ENCODE peak calls at places on chromosomes 7 and 10, in nine cellular contexts. W is osteocyte; J is activated CD4-positive, alpha-beta T cell treated with anti-CD3 and anti-CD28 coated beads for 1 hour; X is activated naive CD4-positive, alpha-beta T cell treated with Interleukin-2 at 50 U/mL for 16 hours; Z is stimulated activated CD4-positive, alpha-beta T cell treated with anti-CD3 and anti-CD28 coated beads, TNF-alpha, amount 100 ng/mL, for 1 hour; Q is NCI-H774; L is neural crest cell; M is brain microvascular endothelial cell; T is activated CD8-positive, alpha-beta memory T cell treated with anti-CD3 and anti-CD28 coated beads, Interleukin-2, amount 50 U/mL, for 48 hours. B is an unnamed sample.
A peak's percentile ranks its signal among the peaks of the same experiment; 100 is the strongest.

GRCh38 chr7:101538596-101539459 is 90.3 kb downstream of the MYL10 start:
- DNase-seq in W (peak; percentile 91), J (peak; percentile 31), X (peak; percentile 53), Z (peak; percentile 13), Q (peak; percentile 5), L (peak; percentile 81), M (peak; percentile 40), T (peak; percentile 93), B (peak; percentile 34)

GRCh38 chr7:100673942-100674431 is 447 bp downstream of the GNB2 start:
- DNase-seq in W (no peak), J (no peak), X (peak; percentile 45), Z (no peak), Q (peak; percentile 49), L (no peak), M (no peak), T (no peak), B (no peak)

GRCh38 chr7:47088329-47089067 is 493.4 kb downstream of the TNS3 start:
- DNase-seq in W (no peak), J (no peak), X (no peak), Z (no peak), Q (peak; percentile 17), L (peak; percentile 53), M (peak; percentile 63), T (peak; percentile 54), B (peak; percentile 65)

GRCh38 chr7:93948873-93949272 is 27.3 kb downstream of the GNG11 start:
- DNase-seq in W (no peak), J (no peak), X (no peak), Z (no peak), Q (no peak), L (no peak), M (no peak), T (no peak), B (no peak)

GRCh38 chr7:149071641-149072437 is 18.7 kb downstream of the ZNF786 start:
- DNase-seq in W (no peak), J (peak; percentile 33), X (peak; percentile 62), Z (peak; percentile 13), Q (no peak), L (peak; percentile 18), M (no peak), T (peak; percentile 71), B (no peak)

GRCh38 chr10:110500515-110500905 is 2.8 kb downstream of the DUSP5 start:
- DNase-seq in W (no peak), J (no peak), X (no peak), Z (no peak), Q (no peak), L (no peak), M (peak; percentile 76), T (no peak), B (peak; percentile 76)

GRCh38 chr10:79285315-79286185 is 61.7 kb upstream of the PPIF start:
- DNase-seq in W (no peak), J (no peak), X (peak; percentile 53), Z (no peak), Q (no peak), L (no peak), M (no peak), T (peak; percentile 72), B (no peak)

GRCh38 chr10:17115683-17116082 is 13.9 kb downstream of the CUBN start:
- DNase-seq in W (no peak), J (no peak), X (no peak), Z (no peak), Q (no peak), L (no peak), M (peak; percentile 44), T (no peak), B (no peak)

GRCh38 chr7:156656598-156656997 is 16.0 kb downstream of the RNF32 start:
- DNase-seq in W (no peak), J (no peak), X (no peak), Z (no peak), Q (no peak), L (no peak), M (no peak), T (no peak), B (no peak)

GRCh38 chr7:70266186-70266585 is 667.9 kb downstream of the AUTS2 start:
- DNase-seq in W (no peak), J (no peak), X (no peak), Z (no peak), Q (no peak), L (no peak), M (no peak), T (no peak), B (no peak)